ENCODE peak calls at places on chromosomes 2 and 18, in seven cellular contexts. F is tibial nerve, V is GM12865, X is mammary epithelial cell, H is HFF-Myc, B is body of pancreas, S is lower lobe of right lung. W is an unnamed sample.

GRCh38 chr2:211035548-211036185 is 479.3 kb downstream of the CPS1 start:
- DNase-seq in H (no peak), B (peak), X (peak), S (no peak), F (peak), V (peak), W (no peak)

GRCh38 chr2:110095994-110096633 is 19.5 kb downstream of the MALL start:
- DNase-seq in X (no peak), F (no peak), S (peak), V (no peak), H (no peak), B (no peak), W (no peak)

GRCh38 chr2:231397011-231397927 is 1.8 kb downstream of the B3GNT7 start:
- DNase-seq in B (no peak), X (peak), H (no peak), V (peak), S (no peak), F (no peak), W (no peak)

GRCh38 chr2:218733615-218734021 is 23.0 kb downstream of the TTLL4 start:
- DNase-seq in V (peak), B (peak), X (peak), H (no peak), S (peak), F (peak), W (no peak)

GRCh38 chr2:188997276-188997675 is 23.1 kb downstream of the COL3A1 start:
- DNase-seq in S (no peak), F (no peak), H (no peak), B (no peak), V (no peak), X (no peak), W (no peak)

GRCh38 chr2:105328281-105329196 is 996 bp downstream of the TGFBRAP1 start:
- DNase-seq in H (no peak), F (peak), B (peak), X (peak), S (no peak), V (peak), W (no peak)

GRCh38 chr2:85873679-85874078 is 15.1 kb downstream of the ST3GAL5 start:
- DNase-seq in V (no peak), X (no peak), B (no peak), H (no peak), F (no peak), S (no peak), W (no peak)

GRCh38 chr2:10266133-10266620 is 36.5 kb upstream of the HPCAL1 start:
- DNase-seq in X (no peak), F (no peak), V (no peak), S (no peak), H (no peak), B (no peak), W (peak)

GRCh38 chr2:205865794-205866490 is 183.6 kb downstream of the NRP2 start:
- DNase-seq in B (no peak), H (no peak), V (no peak), X (peak), F (no peak), S (no peak), W (no peak)

GRCh38 chr2:238176565-238176964 is 17.8 kb downstream of the ERFE start:
- DNase-seq in B (no peak), H (no peak), F (no peak), X (no peak), V (no peak), S (no peak), W (no peak)

GRCh38 chr2:121080013-121080772 is 204.8 kb downstream of the TFCP2L1 start:
- DNase-seq in S (no peak), V (peak), H (peak), B (peak), X (no peak), F (peak), W (peak)

GRCh38 chr2:190353537-190353899 is 10.1 kb downstream of the INPP1 start:
- DNase-seq in V (no peak), X (no peak), S (no peak), B (no peak), F (no peak), H (no peak), W (no peak)

GRCh38 chr2:241412144-241412543 is 56.1 kb downstream of the FARP2 start:
- DNase-seq in F (no peak), H (peak), X (no peak), S (no peak), B (no peak), V (no peak), W (no peak)

GRCh38 chr2:27356056-27356381 is 545 bp downstream of the GTF3C2 start:
- DNase-seq in V (no peak), S (peak), F (no peak), H (no peak), B (peak), X (peak), W (peak)

GRCh38 chr2:224796695-224797305 is 80.6 kb upstream of the CCDC195 start:
- DNase-seq in H (no peak), F (no peak), S (no peak), X (no peak), V (no peak), B (peak), W (no peak)

GRCh38 chr2:196276421-196276820 is 105.0 kb upstream of the STK17B start:
- DNase-seq in V (no peak), F (no peak), B (no peak), H (no peak), S (no peak), X (no peak), W (no peak)

GRCh38 chr2:1227289-1227900 is 185.9 kb upstream of the TPO start:
- DNase-seq in H (no peak), X (no peak), F (no peak), V (no peak), B (no peak), S (no peak), W (no peak)

GRCh38 chr2:238847841-238848565 is at the start of gene TWIST2:
- DNase-seq in S (peak), H (peak), F (peak), B (peak), X (peak), V (no peak), W (peak)

GRCh38 chr2:178764097-178764496 is 43.1 kb downstream of the TTN start:
- DNase-seq in X (peak), S (no peak), B (no peak), H (no peak), F (no peak), V (no peak), W (no peak)

GRCh38 chr2:27078267-27079194 is at the start of gene EMILIN1:
- DNase-seq in B (peak), F (peak), V (no peak), S (peak), H (peak), X (no peak), W (peak)

GRCh38 chr2:156396126-156396525 is 40.1 kb upstream of the GPD2 start:
- DNase-seq in B (no peak), S (no peak), X (no peak), F (no peak), V (peak), H (no peak), W (no peak)

GRCh38 chr2:230861564-230862255 is 3.0 kb upstream of the ITM2C start:
- DNase-seq in F (no peak), V (no peak), X (no peak), H (no peak), B (no peak), S (no peak), W (no peak)

GRCh38 chr18:76707534-76707933 is 114.8 kb upstream of the ZNF236 start:
- DNase-seq in X (no peak), B (no peak), S (no peak), F (no peak), H (no peak), V (no peak), W (no peak)

GRCh38 chr2:11433875-11434274 is 32.1 kb downstream of the E2F6 start:
- DNase-seq in F (no peak), B (no peak), V (no peak), H (no peak), S (no peak), X (no peak), W (no peak)

GRCh38 chr2:212032032-212032431 is 506.6 kb downstream of the ERBB4 start:
- DNase-seq in F (no peak), B (no peak), V (no peak), X (peak), S (no peak), H (no peak), W (no peak)

GRCh38 chr2:190063624-190064023 is 1.1 kb upstream of the MSTN start:
- DNase-seq in F (no peak), H (no peak), X (no peak), V (no peak), S (no peak), B (no peak), W (no peak)

DNA sequence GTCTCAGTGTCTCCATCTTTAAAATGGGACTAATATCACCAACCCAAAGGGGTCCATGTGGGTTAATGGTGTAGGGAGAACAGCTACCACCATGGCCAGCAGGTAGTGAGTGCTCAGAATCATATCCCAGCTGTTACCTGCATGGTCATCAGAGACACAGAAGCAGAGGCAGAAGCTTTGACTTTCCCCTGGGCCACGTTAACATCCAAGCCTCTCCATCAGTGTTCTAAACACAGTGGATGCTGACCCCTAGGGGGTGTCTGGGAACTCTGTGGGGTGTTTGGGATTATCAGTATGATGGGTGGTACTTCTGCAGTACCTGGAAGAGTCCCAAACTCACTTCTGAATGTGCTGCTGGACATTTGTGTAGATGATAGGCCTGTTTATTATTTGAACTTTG is 93.6 kb downstream of the GYPC start:
- DNase-seq in B (no peak), V (peak), S (no peak), H (no peak), F (no peak), X (no peak), W (no peak)
- TF ChIP-seq CTCF in B (no peak), V (peak), S (peak), H (peak), F (no peak), X (no peak), W (no peak)

GRCh38 chr2:40554665-40555294 is 102.9 kb upstream of the SLC8A1 start:
- DNase-seq in S (peak), H (peak), X (peak), B (peak), V (peak), F (peak), W (peak)
- TF ChIP-seq CTCF in S (peak), H (peak), X (peak), B (peak), V (peak), F (peak), W (peak)

GRCh38 chr2:43169091-43169936 is 57.1 kb downstream of the ZFP36L2 start:
- DNase-seq in V (peak), B (peak), X (no peak), H (no peak), S (peak), F (no peak), W (no peak)
- TF ChIP-seq CTCF in V (no peak), B (no peak), X (no peak), H (no peak), S (no peak), F (no peak), W (no peak)

GRCh38 chr2:162053808-162054155 is 20.2 kb downstream of the DPP4 start:
- DNase-seq in S (no peak), V (no peak), B (no peak), H (no peak), F (no peak), X (no peak), W (no peak)
- TF ChIP-seq CTCF in S (no peak), V (no peak), B (no peak), H (no peak), F (no peak), X (no peak), W (no peak)